ENCODE peak calls at places on chromosomes 13 and 19, in nine cellular contexts. Q is AG09309; D is astrocyte of the hippocampus; V is stimulated activated naive B cell treated with anti-CD40 and anti-IgM and Interleukin-4, amounts not matched to agents 10 μg/mL and 1 μg/mL and 100 μg/mL, for 72 hours; Y is HEK293T; J is substantia nigra; G is CD8-positive, alpha-beta T cell; E is stimulated activated naive CD8-positive, alpha-beta T cell treated with anti-CD3 and anti-CD28 coated beads, Interleukin-15, Interleukin-2, amounts not matched to agents 100 U/mL and 50 U/mL, for 24 hours; S is left cardiac atrium. B is an unnamed sample.

GRCh38 chr19:52211926-52212571 is 22.2 kb downstream of the PPP2R1A start:
- DNase-seq in Q (no peak), D (no peak), V (no peak), Y (no peak), J (no peak), G (no peak), E (no peak), S (no peak), B (no peak)

GRCh38 chr19:52778811-52779210 is 7.8 kb downstream of the ZNF600 start:
- DNase-seq in Q (no peak), D (peak), V (peak), Y (no peak), J (no peak), G (peak), E (peak), S (no peak), B (no peak)

GRCh38 chr13:89695343-89696257 is 1651.9 kb upstream of the MIR17HG start:
- DNase-seq in Q (no peak), D (peak), V (no peak), Y (peak), J (no peak), G (no peak), E (peak), S (no peak), B (no peak)

GRCh38 chr19:48993175-48994034 is at the start of the genes GYS1 and RUVBL2:
- DNase-seq in Q (peak), D (peak), V (peak), Y (peak), J (peak), G (peak), E (peak), S (peak), B (peak)

GRCh38 chr13:111262715-111263114 is 57.7 kb upstream of the TEX29 start:
- DNase-seq in Q (no peak), D (no peak), V (no peak), Y (no peak), J (no peak), G (no peak), E (no peak), S (no peak), B (no peak)

GRCh38 chr13:45880242-45880641 is 28.7 kb upstream of the SIAH3 start:
- DNase-seq in Q (no peak), D (no peak), V (no peak), Y (no peak), J (no peak), G (no peak), E (no peak), S (no peak), B (no peak)

GRCh38 chr13:91017031-91017668 is 330.3 kb upstream of the MIR17HG start:
- DNase-seq in Q (no peak), D (peak), V (peak), Y (peak), J (no peak), G (no peak), E (peak), S (no peak), B (peak)

GRCh38 chr13:22187329-22187728 is 516.5 kb downstream of the FGF9 start:
- DNase-seq in Q (no peak), D (no peak), V (no peak), Y (no peak), J (no peak), G (no peak), E (no peak), S (no peak), B (no peak)

GRCh38 chr13:83752141-83752540 is 130.1 kb downstream of the SLITRK1 start:
- DNase-seq in Q (peak), D (peak), V (no peak), Y (no peak), J (no peak), G (no peak), E (no peak), S (no peak), B (no peak)

GRCh38 chr19:32101206-32101605 is 244.2 kb upstream of the ZNF507 start:
- DNase-seq in Q (no peak), D (no peak), V (no peak), Y (no peak), J (no peak), G (no peak), E (no peak), S (no peak), B (no peak)

GRCh38 chr13:20700288-20700687 is 3.2 kb upstream of the IL17D start:
- DNase-seq in Q (no peak), D (no peak), V (no peak), Y (no peak), J (no peak), G (no peak), E (no peak), S (no peak), B (no peak)

GRCh38 chr13:113034451-113035208 is 65.6 kb downstream of the MCF2L start:
- DNase-seq in Q (no peak), D (peak), V (no peak), Y (peak), J (no peak), G (no peak), E (no peak), S (peak), B (peak)

GRCh38 chr19:17469092-17469370 is 1.3 kb upstream of the SLC27A1 start:
- DNase-seq in Q (no peak), D (no peak), V (no peak), Y (no peak), J (no peak), G (no peak), E (no peak), S (no peak), B (no peak)

GRCh38 chr13:32829676-32830091 is 186.5 kb upstream of the KL start:
- DNase-seq in Q (no peak), D (peak), V (no peak), Y (no peak), J (no peak), G (no peak), E (no peak), S (no peak), B (no peak)

GRCh38 chr13:25874064-25874737 is 177.6 kb downstream of the SHISA2 start:
- DNase-seq in Q (no peak), D (no peak), V (no peak), Y (no peak), J (no peak), G (no peak), E (no peak), S (no peak), B (no peak)

GRCh38 chr19:29665826-29666633 is 769 bp downstream of the PLEKHF1 start:
- DNase-seq in Q (no peak), D (peak), V (peak), Y (no peak), J (no peak), G (peak), E (peak), S (peak), B (no peak)

GRCh38 chr19:22623841-22624221 is 10.3 kb upstream of the ZNF492 start:
- DNase-seq in Q (no peak), D (no peak), V (no peak), Y (no peak), J (no peak), G (no peak), E (no peak), S (no peak), B (no peak)

GRCh38 chr13:32001392-32001768 is 30.2 kb upstream of the FRY start:
- DNase-seq in Q (no peak), D (peak), V (no peak), Y (peak), J (no peak), G (no peak), E (no peak), S (peak), B (peak)

GRCh38 chr19:4018140-4018613 is 10.6 kb downstream of the PIAS4 start:
- DNase-seq in Q (no peak), D (no peak), V (no peak), Y (no peak), J (no peak), G (no peak), E (no peak), S (no peak), B (no peak)

GRCh38 chr19:6100284-6100915 is 9.9 kb downstream of the RFX2 start:
- DNase-seq in Q (no peak), D (no peak), V (peak), Y (no peak), J (no peak), G (peak), E (peak), S (no peak), B (no peak)

GRCh38 chr13:59607780-59608233 is 555.9 kb downstream of the DIAPH3 start:
- DNase-seq in Q (no peak), D (no peak), V (no peak), Y (no peak), J (no peak), G (no peak), E (no peak), S (no peak), B (no peak)

GRCh38 chr19:48633148-48634035 is 3.8 kb downstream of the DBP start:
- DNase-seq in Q (no peak), D (no peak), V (no peak), Y (no peak), J (no peak), G (no peak), E (peak), S (peak), B (no peak)

GRCh38 chr13:79405501-79405830 is 589 bp downstream of the RBM26 start:
- DNase-seq in Q (no peak), D (no peak), V (no peak), Y (no peak), J (no peak), G (peak), E (no peak), S (peak), B (no peak)

GRCh38 chr19:46728693-46729339 is 11.9 kb upstream of the PRKD2 start:
- DNase-seq in Q (no peak), D (peak), V (peak), Y (peak), J (no peak), G (peak), E (peak), S (peak), B (no peak)

GRCh38 chr13:20291037-20291436 is 58.9 kb upstream of the GJB6 start:
- DNase-seq in Q (no peak), D (no peak), V (no peak), Y (no peak), J (no peak), G (no peak), E (no peak), S (no peak), B (no peak)

GRCh38 chr13:44393391-44393790 is 19.8 kb downstream of the SERP2 start:
- DNase-seq in Q (no peak), D (peak), V (no peak), Y (no peak), J (no peak), G (no peak), E (no peak), S (peak), B (no peak)

GRCh38 chr13:45796421-45796960 is 55.1 kb downstream of the SIAH3 start:
- DNase-seq in Q (no peak), D (no peak), V (no peak), Y (no peak), J (no peak), G (no peak), E (no peak), S (no peak), B (no peak)

GRCh38 chr13:51747438-51748434 is 56.2 kb downstream of the DHRS12 start:
- DNase-seq in Q (no peak), D (no peak), V (no peak), Y (no peak), J (no peak), G (no peak), E (no peak), S (no peak), B (no peak)